ENCODE peak calls at places on chromosomes 11 and 22, in ten cellular contexts. One of them, this sample, is unnamed. For H3K36me3, the result is how much of the 10 kb centered on the place peaks cover.

GRCh38 chr11:29985248-29985647 is 31.6 kb downstream of the KCNA4 start:
- DNase-seq in mammary epithelial cell: no peak
- DNase-seq in OCI-LY7: no peak
- DNase-seq in mucosa of descending colon: no peak
- DNase-seq in thoracic aorta: no peak
- DNase-seq in lower lobe of right lung: no peak
- DNase-seq in upper lobe of left lung: no peak
- DNase-seq in heart right ventricle: no peak
- DNase-seq in osteoblast: no peak
- DNase-seq in endodermal cell: no peak
- DNase-seq in this sample: no peak

GRCh38 chr11:77051511-77051910 is 15.3 kb upstream of the CAPN5 start:
- DNase-seq in upper lobe of left lung: no peak
- DNase-seq in heart right ventricle: no peak
- DNase-seq in mammary epithelial cell: no peak
- DNase-seq in osteoblast: no peak
- DNase-seq in lower lobe of right lung: no peak
- DNase-seq in endodermal cell: no peak
- DNase-seq in OCI-LY7: no peak
- DNase-seq in mucosa of descending colon: no peak
- DNase-seq in thoracic aorta: no peak
- DNase-seq in this sample: no peak

GRCh38 chr11:69867076-69868002 is 48.1 kb upstream of the FGF3 start:
- DNase-seq in mucosa of descending colon: no peak
- DNase-seq in OCI-LY7: no peak
- DNase-seq in mammary epithelial cell: no peak
- DNase-seq in endodermal cell: peak
- DNase-seq in lower lobe of right lung: no peak
- DNase-seq in thoracic aorta: no peak
- DNase-seq in upper lobe of left lung: peak
- DNase-seq in osteoblast: peak
- DNase-seq in heart right ventricle: no peak
- DNase-seq in this sample: no peak

GRCh38 chr11:13216019-13217006 is 61.3 kb upstream of the BMAL1 start:
- DNase-seq in lower lobe of right lung: no peak
- DNase-seq in mammary epithelial cell: peak
- DNase-seq in osteoblast: peak
- DNase-seq in thoracic aorta: no peak
- DNase-seq in upper lobe of left lung: peak
- DNase-seq in OCI-LY7: no peak
- DNase-seq in endodermal cell: peak
- DNase-seq in heart right ventricle: no peak
- DNase-seq in mucosa of descending colon: peak
- DNase-seq in this sample: peak

GRCh38 chr11:130314749-130315285 is at the start of gene ZBTB44:
- DNase-seq in OCI-LY7: peak
- DNase-seq in osteoblast: peak
- DNase-seq in lower lobe of right lung: peak
- DNase-seq in thoracic aorta: peak
- DNase-seq in heart right ventricle: peak
- DNase-seq in mammary epithelial cell: peak
- DNase-seq in endodermal cell: peak
- DNase-seq in mucosa of descending colon: peak
- DNase-seq in upper lobe of left lung: peak
- DNase-seq in this sample: peak

GRCh38 chr22:32737811-32738210 is 63.7 kb upstream of the TIMP3 start:
- DNase-seq in lower lobe of right lung: no peak
- DNase-seq in thoracic aorta: no peak
- DNase-seq in heart right ventricle: no peak
- DNase-seq in mucosa of descending colon: no peak
- DNase-seq in osteoblast: no peak
- DNase-seq in mammary epithelial cell: no peak
- DNase-seq in endodermal cell: no peak
- DNase-seq in OCI-LY7: no peak
- DNase-seq in upper lobe of left lung: no peak
- DNase-seq in this sample: no peak

GRCh38 chr11:73478737-73479347 is 102.6 kb downstream of the RELT start:
- DNase-seq in OCI-LY7: peak
- DNase-seq in osteoblast: peak
- DNase-seq in thoracic aorta: no peak
- DNase-seq in upper lobe of left lung: no peak
- DNase-seq in lower lobe of right lung: no peak
- DNase-seq in mucosa of descending colon: no peak
- DNase-seq in mammary epithelial cell: peak
- DNase-seq in heart right ventricle: no peak
- DNase-seq in endodermal cell: peak
- DNase-seq in this sample: peak

GRCh38 chr11:20639688-20640087 is 29.7 kb upstream of the NELL1 start:
- DNase-seq in mucosa of descending colon: no peak
- DNase-seq in OCI-LY7: no peak
- DNase-seq in mammary epithelial cell: no peak
- DNase-seq in lower lobe of right lung: no peak
- DNase-seq in thoracic aorta: no peak
- DNase-seq in upper lobe of left lung: no peak
- DNase-seq in heart right ventricle: no peak
- DNase-seq in osteoblast: no peak
- DNase-seq in endodermal cell: no peak
- DNase-seq in this sample: no peak

GRCh38 chr11:130211144-130211543 is 51.6 kb downstream of the ST14 start:
- DNase-seq in lower lobe of right lung: no peak
- DNase-seq in thoracic aorta: no peak
- DNase-seq in OCI-LY7: no peak
- DNase-seq in mammary epithelial cell: no peak
- DNase-seq in heart right ventricle: no peak
- DNase-seq in osteoblast: peak
- DNase-seq in mucosa of descending colon: no peak
- DNase-seq in endodermal cell: peak
- DNase-seq in upper lobe of left lung: no peak
- DNase-seq in this sample: no peak

GRCh38 chr22:35349704-35350538 is 31.0 kb upstream of the HMOX1 start:
- DNase-seq in OCI-LY7: peak
- DNase-seq in endodermal cell: peak
- DNase-seq in mucosa of descending colon: peak
- DNase-seq in mammary epithelial cell: no peak
- DNase-seq in osteoblast: peak
- DNase-seq in heart right ventricle: no peak
- DNase-seq in upper lobe of left lung: peak
- DNase-seq in thoracic aorta: no peak
- DNase-seq in lower lobe of right lung: no peak
- DNase-seq in this sample: peak

GRCh38 chr11:66082936-66083698 is 13.0 kb downstream of the PACS1 start:
- DNase-seq in mammary epithelial cell: no peak
- DNase-seq in endodermal cell: no peak
- DNase-seq in osteoblast: no peak
- DNase-seq in thoracic aorta: no peak
- DNase-seq in heart right ventricle: no peak
- DNase-seq in OCI-LY7: no peak
- DNase-seq in upper lobe of left lung: no peak
- DNase-seq in lower lobe of right lung: no peak
- DNase-seq in mucosa of descending colon: no peak
- DNase-seq in this sample: peak

GRCh38 chr11:1330473-1330872 is 21.0 kb upstream of the TOLLIP start:
- DNase-seq in upper lobe of left lung: no peak
- DNase-seq in osteoblast: no peak
- DNase-seq in thoracic aorta: no peak
- DNase-seq in OCI-LY7: no peak
- DNase-seq in mammary epithelial cell: no peak
- DNase-seq in mucosa of descending colon: no peak
- DNase-seq in heart right ventricle: no peak
- DNase-seq in lower lobe of right lung: no peak
- DNase-seq in endodermal cell: no peak
- DNase-seq in this sample: no peak

GRCh38 chr11:10762913-10763421 is 11.9 kb downstream of the CTR9 start:
- DNase-seq in lower lobe of right lung: no peak
- DNase-seq in osteoblast: no peak
- DNase-seq in thoracic aorta: no peak
- DNase-seq in heart right ventricle: no peak
- DNase-seq in OCI-LY7: no peak
- DNase-seq in upper lobe of left lung: no peak
- DNase-seq in mammary epithelial cell: no peak
- DNase-seq in mucosa of descending colon: no peak
- DNase-seq in endodermal cell: no peak
- DNase-seq in this sample: no peak
- H3K36me3 ChIP-seq in lower lobe of right lung: under half
- H3K36me3 ChIP-seq in osteoblast: half or more
- H3K36me3 ChIP-seq in thoracic aorta: under half
- H3K36me3 ChIP-seq in heart right ventricle: under half
- H3K36me3 ChIP-seq in OCI-LY7: under half
- H3K36me3 ChIP-seq in upper lobe of left lung: half or more
- H3K36me3 ChIP-seq in mammary epithelial cell: under half
- H3K36me3 ChIP-seq in mucosa of descending colon: under half
- H3K36me3 ChIP-seq in endodermal cell: half or more
- H3K36me3 ChIP-seq in this sample: half or more

DNA sequence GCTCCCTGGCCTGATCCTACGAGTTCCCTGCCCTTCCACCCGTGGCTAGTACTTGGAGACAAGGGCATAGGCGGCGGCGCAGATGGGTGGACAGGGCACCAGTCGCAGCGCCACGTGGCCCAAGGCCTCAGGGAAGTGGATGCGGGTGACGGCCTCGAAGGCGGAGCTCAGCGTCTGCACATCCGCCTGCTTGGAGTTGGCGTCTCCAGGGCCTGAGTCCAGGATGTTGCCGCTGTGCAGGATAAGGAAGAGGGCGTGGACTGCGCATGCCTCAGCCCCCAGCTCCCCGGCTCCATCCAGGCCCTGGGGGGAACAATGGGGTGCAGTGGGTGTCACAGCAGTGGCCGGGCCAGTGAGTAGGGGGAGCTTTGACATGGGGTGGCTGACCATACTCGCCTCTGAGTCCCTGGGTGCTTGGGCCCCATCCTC is 6.6 kb downstream of the PITPNM1 start:
- DNase-seq in endodermal cell: no peak
- DNase-seq in mammary epithelial cell: no peak
- DNase-seq in lower lobe of right lung: no peak
- DNase-seq in upper lobe of left lung: no peak
- DNase-seq in mucosa of descending colon: peak
- DNase-seq in heart right ventricle: peak
- DNase-seq in osteoblast: no peak
- DNase-seq in thoracic aorta: no peak
- DNase-seq in OCI-LY7: no peak
- DNase-seq in this sample: no peak
- H3K36me3 ChIP-seq in endodermal cell: under half
- H3K36me3 ChIP-seq in mammary epithelial cell: under half
- H3K36me3 ChIP-seq in lower lobe of right lung: half or more
- H3K36me3 ChIP-seq in upper lobe of left lung: half or more
- H3K36me3 ChIP-seq in mucosa of descending colon: under half
- H3K36me3 ChIP-seq in heart right ventricle: under half
- H3K36me3 ChIP-seq in osteoblast: under half
- H3K36me3 ChIP-seq in thoracic aorta: under half
- H3K36me3 ChIP-seq in OCI-LY7: under half
- H3K36me3 ChIP-seq in this sample: under half

GRCh38 chr11:72113170-72113808 is 794 bp upstream of the ANAPC15 start:
- DNase-seq in lower lobe of right lung: no peak
- DNase-seq in OCI-LY7: no peak
- DNase-seq in mammary epithelial cell: peak
- DNase-seq in osteoblast: peak
- DNase-seq in heart right ventricle: no peak
- DNase-seq in upper lobe of left lung: no peak
- DNase-seq in thoracic aorta: no peak
- DNase-seq in endodermal cell: no peak
- DNase-seq in mucosa of descending colon: no peak
- DNase-seq in this sample: no peak

GRCh38 chr11:72111300-72111699 is 1.2 kb downstream of the ANAPC15 start:
- DNase-seq in osteoblast: no peak
- DNase-seq in OCI-LY7: no peak
- DNase-seq in upper lobe of left lung: no peak
- DNase-seq in endodermal cell: no peak
- DNase-seq in mucosa of descending colon: no peak
- DNase-seq in mammary epithelial cell: no peak
- DNase-seq in lower lobe of right lung: no peak
- DNase-seq in thoracic aorta: no peak
- DNase-seq in heart right ventricle: no peak
- DNase-seq in this sample: no peak

GRCh38 chr11:72112541-72113136 is at the start of gene ANAPC15:
- DNase-seq in heart right ventricle: peak
- DNase-seq in upper lobe of left lung: peak
- DNase-seq in lower lobe of right lung: peak
- DNase-seq in mucosa of descending colon: peak
- DNase-seq in thoracic aorta: peak
- DNase-seq in endodermal cell: peak
- DNase-seq in osteoblast: peak
- DNase-seq in mammary epithelial cell: peak
- DNase-seq in OCI-LY7: peak
- DNase-seq in this sample: peak

GRCh38 chr11:72114570-72114969 is 2.1 kb upstream of the ANAPC15 start:
- DNase-seq in heart right ventricle: no peak
- DNase-seq in upper lobe of left lung: no peak
- DNase-seq in endodermal cell: no peak
- DNase-seq in osteoblast: peak
- DNase-seq in OCI-LY7: no peak
- DNase-seq in lower lobe of right lung: no peak
- DNase-seq in mammary epithelial cell: peak
- DNase-seq in thoracic aorta: no peak
- DNase-seq in mucosa of descending colon: no peak
- DNase-seq in this sample: no peak

GRCh38 chr11:72111803-72112540 is 523 bp downstream of the ANAPC15 start:
- DNase-seq in lower lobe of right lung: peak
- DNase-seq in thoracic aorta: peak
- DNase-seq in mucosa of descending colon: peak
- DNase-seq in upper lobe of left lung: no peak
- DNase-seq in mammary epithelial cell: peak
- DNase-seq in heart right ventricle: peak
- DNase-seq in endodermal cell: peak
- DNase-seq in OCI-LY7: peak
- DNase-seq in osteoblast: peak
- DNase-seq in this sample: peak
- H3K36me3 ChIP-seq in lower lobe of right lung: under half
- H3K36me3 ChIP-seq in thoracic aorta: under half
- H3K36me3 ChIP-seq in mucosa of descending colon: under half
- H3K36me3 ChIP-seq in upper lobe of left lung: under half
- H3K36me3 ChIP-seq in mammary epithelial cell: under half
- H3K36me3 ChIP-seq in heart right ventricle: under half
- H3K36me3 ChIP-seq in endodermal cell: under half
- H3K36me3 ChIP-seq in OCI-LY7: under half
- H3K36me3 ChIP-seq in osteoblast: under half
- H3K36me3 ChIP-seq in this sample: under half

DNA sequence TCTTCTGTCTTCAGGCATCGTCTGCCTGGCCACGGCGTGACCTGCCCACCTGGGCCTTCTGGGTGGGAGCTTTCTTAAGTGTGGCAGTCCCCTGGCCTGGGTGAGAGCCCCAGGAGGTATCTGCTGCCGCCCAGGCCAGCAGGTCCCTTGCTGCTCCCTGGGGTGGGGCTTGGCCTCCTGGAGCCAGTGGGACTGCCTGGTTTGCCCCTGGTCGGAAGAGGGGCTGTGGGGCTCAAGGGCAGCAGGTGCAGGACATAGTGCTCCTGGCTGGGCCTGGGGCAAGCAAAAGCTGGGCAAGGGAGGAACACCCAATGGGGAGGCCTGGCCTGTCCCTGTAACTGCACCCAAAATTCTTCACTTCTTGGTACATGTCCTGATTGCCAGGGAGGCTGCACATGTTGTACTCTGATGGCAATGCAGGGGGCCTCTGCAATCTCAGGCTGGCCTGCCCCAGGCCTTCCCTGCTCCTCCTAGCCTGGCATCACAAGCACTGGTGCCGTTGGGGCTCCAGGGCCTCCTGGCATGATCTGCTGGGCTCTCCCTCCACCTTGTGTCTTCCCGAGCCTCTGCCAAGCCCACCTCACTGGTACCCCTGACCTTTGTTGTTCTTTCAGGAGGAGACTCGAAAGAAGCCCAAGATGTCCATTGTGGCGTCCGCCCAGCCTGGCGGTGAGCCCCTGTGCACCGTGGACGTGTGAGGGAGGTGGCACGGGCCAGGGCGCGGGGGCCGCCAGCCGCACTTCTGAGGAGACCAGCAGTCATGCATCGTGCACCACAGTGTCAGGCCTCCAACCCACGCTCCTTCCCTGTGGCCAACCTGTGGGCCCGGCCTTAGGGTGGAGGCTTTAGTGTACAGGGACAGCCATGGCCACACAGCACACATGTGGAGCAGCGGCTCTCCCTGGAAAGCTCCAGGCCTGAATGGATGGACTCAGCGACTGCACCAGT is 6.2 kb upstream of the RANBP1 start:
- DNase-seq in mammary epithelial cell: no peak
- DNase-seq in endodermal cell: no peak
- DNase-seq in mucosa of descending colon: peak
- DNase-seq in lower lobe of right lung: peak
- DNase-seq in OCI-LY7: no peak
- DNase-seq in heart right ventricle: peak
- DNase-seq in upper lobe of left lung: peak
- DNase-seq in osteoblast: peak
- DNase-seq in thoracic aorta: no peak
- DNase-seq in this sample: no peak
- H3K36me3 ChIP-seq in mammary epithelial cell: under half
- H3K36me3 ChIP-seq in endodermal cell: half or more
- H3K36me3 ChIP-seq in mucosa of descending colon: under half
- H3K36me3 ChIP-seq in lower lobe of right lung: half or more
- H3K36me3 ChIP-seq in OCI-LY7: half or more
- H3K36me3 ChIP-seq in heart right ventricle: under half
- H3K36me3 ChIP-seq in upper lobe of left lung: half or more
- H3K36me3 ChIP-seq in osteoblast: half or more
- H3K36me3 ChIP-seq in thoracic aorta: half or more
- H3K36me3 ChIP-seq in this sample: half or more

This sample was measured in SJCRH30.